ENCODE peak calls at places on chromosomes 13 and 19, in four cellular contexts. Q is IMR-90, P is fibroblast of lung, B is mesenchymal stem cell. U is an unnamed sample.

GRCh38 chr13:75404721-75405120 is 77.2 kb downstream of the TBC1D4 start:
- DNase-seq in B (no peak), P (no peak), Q (no peak), U (no peak)

GRCh38 chr13:108903613-108904012 is 274.2 kb downstream of the MYO16 start:
- DNase-seq in Q (no peak), B (no peak), P (no peak), U (no peak)

GRCh38 chr19:38729653-38730469 is 14.4 kb downstream of the CAPN12 start:
- DNase-seq in Q (peak), P (peak), B (peak), U (no peak)

GRCh38 chr19:14361824-14362223 is 19.4 kb upstream of the ADGRE5 start:
- DNase-seq in Q (no peak), P (no peak), B (no peak), U (no peak)

GRCh38 chr13:110503037-110503901 is 58.3 kb downstream of the RAB20 start:
- DNase-seq in P (no peak), Q (peak), B (peak), U (no peak)

GRCh38 chr13:113511361-113511760 is 20.9 kb upstream of the DCUN1D2 start:
- DNase-seq in B (no peak), Q (no peak), P (no peak), U (no peak)

GRCh38 chr19:4598712-4599111 is 39.2 kb upstream of the SEMA6B start:
- DNase-seq in P (no peak), Q (no peak), B (no peak), U (no peak)

GRCh38 chr19:821228-821975 is at the start of gene PLPPR3:
- DNase-seq in B (no peak), P (no peak), Q (no peak), U (no peak)

GRCh38 chr13:50081106-50081898 is 66.1 kb downstream of the KCNRG start:
- DNase-seq in Q (no peak), B (peak), P (no peak), U (no peak)

GRCh38 chr19:38350883-38351282 is 15.3 kb downstream of the CATSPERG start:
- DNase-seq in B (no peak), P (no peak), Q (no peak), U (no peak)

GRCh38 chr13:111213964-111214726 is 99.0 kb downstream of the ARHGEF7 start:
- DNase-seq in Q (no peak), B (no peak), P (no peak), U (no peak)

GRCh38 chr13:80215368-80215767 is 125.6 kb downstream of the SPRY2 start:
- DNase-seq in Q (peak), B (peak), P (peak), U (peak)

GRCh38 chr19:54485846-54486245 is 12.8 kb upstream of the CDC42EP5 start:
- DNase-seq in P (no peak), Q (no peak), B (no peak), U (no peak)

GRCh38 chr19:51971624-51972023 is 15.0 kb downstream of the ZNF350 start:
- DNase-seq in Q (peak), B (peak), P (peak), U (peak)

GRCh38 chr13:39105110-39105509 is 66.9 kb downstream of the NHLRC3 start:
- DNase-seq in Q (no peak), P (no peak), B (no peak), U (no peak)

GRCh38 chr13:72960541-72960940 is 98.3 kb upstream of the KLF5 start:
- DNase-seq in P (no peak), Q (no peak), B (no peak), U (no peak)

GRCh38 chr13:31044658-31045620 is 112.5 kb downstream of the TEX26 start:
- DNase-seq in P (no peak), Q (no peak), B (peak), U (no peak)

GRCh38 chr19:29014857-29015436 is 198.0 kb downstream of the UQCRFS1 start:
- DNase-seq in B (no peak), P (no peak), Q (no peak), U (no peak)

GRCh38 chr13:73223372-73223781 is 164.6 kb downstream of the KLF5 start:
- DNase-seq in B (no peak), Q (no peak), P (no peak), U (no peak)

GRCh38 chr13:41588899-41589298 is 131.5 kb downstream of the RGCC start:
- DNase-seq in P (peak), B (peak), Q (peak), U (peak)

GRCh38 chr13:29501674-29502073 is 93.8 kb downstream of the SLC7A1 start:
- DNase-seq in Q (no peak), P (no peak), B (no peak), U (no peak)

GRCh38 chr13:60326273-60326672 is 70.7 kb upstream of the TDRD3 start:
- DNase-seq in P (no peak), B (no peak), Q (no peak), U (no peak)

GRCh38 chr13:25541434-25542123 is 169.8 kb downstream of the ATP8A2 start:
- DNase-seq in B (no peak), P (no peak), Q (no peak), U (no peak)

GRCh38 chr19:20077791-20078463 is at the start of gene ZNF90:
- DNase-seq in Q (peak), P (peak), B (peak), U (peak)

GRCh38 chr13:114130708-114131580 is 1.5 kb downstream of the RASA3 start:
- DNase-seq in B (peak), Q (peak), P (peak), U (peak)

GRCh38 chr19:54434112-54434861 is 14.7 kb upstream of the LENG8 start:
- DNase-seq in P (no peak), B (no peak), Q (no peak), U (no peak)

GRCh38 chr13:51945149-51945548 is 66.1 kb downstream of the ATP7B start:
- DNase-seq in Q (no peak), P (no peak), B (no peak), U (no peak)

GRCh38 chr19:42193706-42194105 is 23.8 kb downstream of the DEDD2 start:
- DNase-seq in P (peak), B (no peak), Q (peak), U (peak)

GRCh38 chr19:50300814-50301606 is 28.2 kb downstream of the KCNC3 start:
- DNase-seq in B (peak), Q (peak), P (peak), U (peak)

GRCh38 chr13:114071441-114071840 is 61.0 kb downstream of the RASA3 start:
- DNase-seq in P (no peak), B (no peak), Q (no peak), U (no peak)

GRCh38 chr13:37173214-37173613 is 67.8 kb upstream of the CSNK1A1L start:
- DNase-seq in P (peak), B (peak), Q (peak), U (peak)

GRCh38 chr13:104011505-104012270 is 945.5 kb upstream of the SLC10A2 start:
- DNase-seq in Q (no peak), B (peak), P (peak), U (peak)

GRCh38 chr13:110409581-110409992 is 102.5 kb downstream of the COL4A2 start:
- DNase-seq in B (peak), Q (peak), P (peak), U (peak)

GRCh38 chr19:11446652-11447301 is 11.3 kb downstream of the PRKCSH start:
- DNase-seq in B (peak), Q (no peak), P (no peak), U (no peak)

GRCh38 chr13:74560325-74560724 is 426.1 kb upstream of the KLF12 start:
- DNase-seq in Q (no peak), P (no peak), B (no peak), U (no peak)

GRCh38 chr13:71137106-71137505 is 729.9 kb downstream of the DACH1 start:
- DNase-seq in P (no peak), B (no peak), Q (no peak), U (no peak)

GRCh38 chr13:114076329-114076761 is 56.1 kb downstream of the RASA3 start:
- DNase-seq in P (no peak), B (no peak), Q (no peak), U (no peak)

GRCh38 chr19:33273065-33273736 is 29.1 kb downstream of the CEBPA start:
- DNase-seq in Q (no peak), P (no peak), B (no peak), U (no peak)

DNA sequence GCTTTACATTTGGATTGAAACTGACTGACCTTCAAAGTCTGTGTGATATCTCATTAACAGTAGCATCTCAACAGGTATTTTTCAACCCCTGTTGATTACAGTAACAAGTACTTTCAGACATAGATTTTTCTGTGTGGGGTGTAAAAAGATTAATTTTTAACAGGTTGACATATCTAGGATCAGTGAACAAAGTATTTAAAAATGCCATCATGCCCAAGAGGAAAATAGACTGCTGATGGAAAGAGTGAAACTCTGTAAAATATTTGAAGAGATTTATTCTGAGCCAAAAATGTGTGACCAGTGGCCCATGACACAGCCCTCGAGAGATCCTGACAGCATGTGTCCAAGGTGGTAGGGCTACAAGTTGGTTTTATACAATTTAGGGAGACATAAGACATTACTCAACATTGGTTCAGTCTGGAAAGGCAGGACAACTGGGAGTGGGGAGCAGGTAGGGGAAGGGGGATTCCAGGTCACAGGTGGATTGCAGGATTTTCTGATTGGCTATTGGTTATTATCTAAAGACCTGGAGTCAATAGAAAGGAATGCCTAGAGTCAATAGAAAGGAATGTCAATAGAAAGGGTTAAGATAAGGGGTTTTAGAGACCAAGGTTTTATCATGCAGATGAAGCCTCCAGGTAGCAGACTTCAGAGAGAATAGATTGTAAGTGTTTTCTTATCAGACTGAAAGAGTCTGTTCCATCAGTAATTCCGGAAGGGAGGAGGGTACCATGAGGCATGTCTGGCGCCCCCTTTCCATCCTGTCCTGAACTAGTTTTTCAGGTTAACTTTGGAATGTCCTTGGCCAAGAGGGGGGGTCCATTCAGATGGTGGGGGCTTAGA is 29.1 kb downstream of the TNFRSF19 start:
- DNase-seq in Q (no peak), B (no peak), P (peak), U (no peak)
- H3K9ac ChIP-seq in Q (no peak), B (no peak), P (no peak), U (no peak)

DNA sequence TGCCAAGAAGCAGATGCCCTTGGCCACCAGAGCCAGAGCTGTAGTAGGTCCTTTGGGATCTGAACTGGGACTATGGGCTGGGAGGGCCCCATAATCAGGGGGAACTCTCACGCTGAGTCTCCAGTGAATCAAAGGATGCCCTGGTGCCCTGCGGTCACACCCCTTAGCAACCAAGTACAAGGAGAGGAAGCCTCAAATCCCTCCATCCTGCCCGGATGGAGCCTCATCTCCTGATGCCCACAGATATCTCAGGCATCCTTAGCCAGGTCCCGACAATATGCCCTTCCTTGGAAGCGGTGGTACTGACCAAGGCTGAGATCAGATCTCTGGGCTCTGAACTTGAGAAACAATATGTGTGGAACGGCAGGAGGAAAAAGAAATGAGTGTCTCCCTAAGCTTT is 1.7 kb downstream of the PLEKHA4 start:
- DNase-seq in Q (no peak), B (no peak), P (no peak), U (no peak)
- H3K4me2 ChIP-seq in Q (peak), B (no peak), P (peak), U (peak)

DNA sequence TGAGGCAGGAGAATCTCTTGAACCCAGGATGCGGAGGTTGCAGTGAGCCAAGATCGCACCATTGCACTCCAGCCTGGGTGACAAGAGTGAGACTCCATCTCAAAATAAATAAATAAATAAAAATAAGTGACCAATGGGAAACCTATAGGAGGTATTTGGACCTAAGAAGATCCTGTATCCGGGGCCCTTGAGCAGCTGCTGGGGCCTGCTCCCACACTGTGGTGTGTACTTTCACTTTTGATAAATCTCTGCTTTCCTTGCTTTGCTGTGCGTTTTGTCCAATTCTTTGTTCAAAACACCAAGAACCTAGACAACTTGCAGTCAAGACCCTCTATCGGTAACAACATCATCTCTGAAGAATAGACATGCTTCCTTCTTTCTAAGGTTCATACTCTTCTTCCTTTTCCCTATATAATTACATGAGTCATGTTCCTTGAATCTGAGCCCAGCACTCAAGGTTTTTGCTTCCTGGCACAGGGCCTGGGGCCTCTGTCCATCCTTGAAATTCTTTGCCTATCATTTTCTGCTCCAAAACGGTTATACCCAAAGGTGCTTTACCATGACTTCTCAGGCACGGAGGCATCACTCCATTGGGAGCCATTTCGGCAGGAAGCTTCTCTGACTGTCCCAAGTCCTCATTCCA is 14.2 kb upstream of the PNMA8C start:
- DNase-seq in Q (peak), B (peak), P (peak), U (peak)
- H3K4me3 ChIP-seq in Q (no peak), B (no peak), P (no peak), U (no peak)

DNA sequence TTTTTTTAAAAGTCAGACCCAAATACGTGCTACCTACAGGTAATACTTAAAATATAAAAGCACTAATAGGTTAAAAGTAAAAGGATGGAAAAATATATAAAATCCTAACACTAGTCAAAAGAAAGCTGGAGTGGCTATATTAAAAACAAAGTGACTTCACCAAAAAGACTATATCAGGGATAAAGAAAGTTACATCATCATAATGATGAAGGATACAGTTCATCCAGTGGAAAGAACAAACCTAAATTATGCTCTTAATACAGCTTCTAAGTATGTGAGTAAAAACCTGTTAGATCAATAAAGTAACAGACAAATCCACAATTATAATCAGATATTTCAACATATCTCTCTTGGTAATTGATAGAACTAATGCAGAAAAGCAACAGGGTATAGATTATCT is 1.1 kb upstream of the ZNF780B start:
- DNase-seq in B (no peak), Q (no peak), P (no peak), U (no peak)
- H3K9ac ChIP-seq in B (peak), Q (no peak), P (no peak), U (no peak)

GRCh38 chr19:35305181-35305580 is 13.2 kb downstream of the MAG start:
- DNase-seq in P (no peak), Q (no peak), B (no peak), U (no peak)
- H3K4me2 ChIP-seq in P (no peak), Q (no peak), B (no peak), U (no peak)

GRCh38 chr19:36972594-36972993 is 56.5 kb downstream of the ZNF568 start:
- DNase-seq in P (no peak), B (no peak), Q (no peak), U (no peak)
- H3K4me3 ChIP-seq in P (peak), B (peak), Q (peak), U (peak)

GRCh38 chr19:13243971-13244370 is 93.8 kb downstream of the IER2 start:
- DNase-seq in P (no peak), Q (no peak), B (no peak), U (no peak)

GRCh38 chr19:13238891-13239534 is 88.8 kb downstream of the IER2 start:
- DNase-seq in Q (no peak), B (no peak), P (no peak), U (no peak)

GRCh38 chr19:13240312-13241022 is 90.3 kb downstream of the IER2 start:
- DNase-seq in Q (no peak), P (no peak), B (no peak), U (no peak)

GRCh38 chr19:13244920-13245319 is 94.7 kb downstream of the IER2 start:
- DNase-seq in B (no peak), P (no peak), Q (no peak), U (no peak)

GRCh38 chr19:13241321-13242104 is 91.3 kb downstream of the IER2 start:
- DNase-seq in B (no peak), Q (no peak), P (no peak), U (no peak)
- H3K9ac ChIP-seq in B (no peak), Q (no peak), P (no peak), U (no peak)

GRCh38 chr19:12733907-12734214 is 623 bp downstream of the TRIR start:
- DNase-seq in P (no peak), B (no peak), Q (no peak), U (no peak)
- H3K4me2 ChIP-seq in P (peak), B (peak), Q (peak), U (peak)